ENCODE peak calls at places on chromosomes 2 and 18, in seven cellular contexts. D, Z, O, J, S, Y and M are unnamed samples.
A peak's percentile ranks its signal among the peaks of the same experiment; 100 is the strongest.

GRCh38 chr2:151543898-151544297 is 134.2 kb downstream of the RIF1 start:
- DNase-seq in D (no peak), Z (no peak), O (no peak), J (no peak), S (no peak), Y (no peak), M (no peak)

GRCh38 chr2:173290518-173290917 is 64.2 kb upstream of the CDCA7 start:
- DNase-seq in D (no peak), Z (no peak), O (no peak), J (no peak), S (no peak), Y (no peak), M (no peak)

GRCh38 chr2:221896505-221897151 is 324.5 kb upstream of the EPHA4 start:
- DNase-seq in D (no peak), Z (peak; percentile 42), O (no peak), J (peak; percentile 93), S (peak; percentile 57), Y (peak; percentile 19), M (no peak)

GRCh38 chr2:125858366-125858765 is 797.6 kb upstream of the GYPC start:
- DNase-seq in D (no peak), Z (no peak), O (no peak), J (no peak), S (no peak), Y (no peak), M (no peak)

GRCh38 chr2:76320716-76321115 is 610.0 kb upstream of the GCFC2 start:
- DNase-seq in D (no peak), Z (no peak), O (no peak), J (no peak), S (no peak), Y (no peak), M (no peak)

GRCh38 chr2:19617251-19617650 is 258.8 kb upstream of the OSR1 start:
- DNase-seq in D (no peak), Z (no peak), O (no peak), J (no peak), S (no peak), Y (no peak), M (no peak)

GRCh38 chr2:220162320-220162719 is 534.9 kb downstream of the SLC4A3 start:
- DNase-seq in D (no peak), Z (no peak), O (no peak), J (no peak), S (no peak), Y (no peak), M (no peak)

GRCh38 chr2:110662560-110662959 is 15.3 kb downstream of the BUB1 start:
- DNase-seq in D (no peak), Z (no peak), O (no peak), J (no peak), S (no peak), Y (no peak), M (no peak)

GRCh38 chr2:241852116-241852980 is 6.3 kb downstream of the PDCD1 start:
- DNase-seq in D (no peak), Z (no peak), O (no peak), J (no peak), S (no peak), Y (no peak), M (no peak)

GRCh38 chr2:215831296-215831913 is 181.9 kb downstream of the MREG start:
- DNase-seq in D (no peak), Z (peak; percentile 54), O (peak; percentile 40), J (peak; percentile 56), S (peak; percentile 66), Y (peak; percentile 28), M (no peak)

DNA sequence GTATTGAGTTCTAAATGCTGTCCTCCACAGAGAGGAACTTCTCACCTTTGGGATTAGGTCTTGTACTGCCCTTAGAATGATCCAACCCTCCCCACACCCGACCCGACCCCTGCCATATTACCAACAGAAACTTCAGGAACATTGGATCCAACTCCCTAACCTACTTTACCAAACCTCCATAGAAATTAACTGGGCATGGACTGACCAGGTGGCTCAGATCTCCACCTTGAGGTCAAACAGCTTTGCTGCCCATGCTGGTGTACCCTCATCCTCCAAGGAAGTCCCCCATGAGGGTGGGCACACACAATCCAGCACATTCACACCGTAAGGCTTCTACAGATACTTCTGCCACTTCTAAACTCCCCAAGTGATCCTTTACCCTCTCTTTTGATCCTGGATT is 21.5 kb downstream of the NFE2L2 start:
- DNase-seq in D (no peak), Z (no peak), O (no peak), J (no peak), S (no peak), Y (no peak), M (no peak)
- H3K4me1 ChIP-seq in D (peaks cover 12% of the 10 kb centered on the region), Z (peaks cover 93% of the 10 kb centered on the region), O (peaks cover 35% of the 10 kb centered on the region), J (peaks cover 58% of the 10 kb centered on the region), S (peaks cover 31% of the 10 kb centered on the region), Y (peaks cover 67% of the 10 kb centered on the region), M (peaks cover 99% of the 10 kb centered on the region)

GRCh38 chr18:58093311-58093790 is 49.3 kb downstream of the NEDD4L start:
- DNase-seq in D (no peak), Z (no peak), O (no peak), J (no peak), S (no peak), Y (no peak), M (no peak)

GRCh38 chr18:58087928-58088722 is 44.1 kb downstream of the NEDD4L start:
- DNase-seq in D (no peak), Z (no peak), O (no peak), J (no peak), S (no peak), Y (no peak), M (no peak)

GRCh38 chr18:58091099-58091611 is 47.1 kb downstream of the NEDD4L start:
- DNase-seq in D (no peak), Z (no peak), O (peak; percentile 6), J (no peak), S (no peak), Y (no peak), M (peak; percentile 67)

DNA sequence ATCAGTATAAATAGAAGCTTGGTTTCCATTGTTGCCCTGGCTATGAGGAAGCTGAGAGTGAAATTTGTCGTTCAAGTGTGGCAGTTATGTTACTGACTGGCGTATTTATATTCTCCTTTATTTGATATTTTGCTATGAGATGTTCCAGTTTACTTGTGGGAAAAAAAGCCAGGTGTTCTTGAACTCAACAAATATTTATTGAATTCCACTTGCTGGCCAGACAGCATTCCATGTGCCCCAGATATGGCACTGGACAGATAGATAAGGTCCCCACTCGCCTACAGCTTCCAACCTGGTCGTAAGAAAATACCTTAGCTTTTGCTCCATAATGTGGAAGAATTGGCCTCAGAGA is 44.7 kb downstream of the NEDD4L start:
- DNase-seq in D (no peak), Z (no peak), O (no peak), J (no peak), S (no peak), Y (no peak), M (no peak)
- H3K4me1 ChIP-seq in D (no peaks in the 10 kb centered on the region), Z (no peaks in the 10 kb centered on the region), O (no peaks in the 10 kb centered on the region), J (no peaks in the 10 kb centered on the region), S (no peaks in the 10 kb centered on the region), Y (peaks cover 7% of the 10 kb centered on the region), M (peaks cover 14% of the 10 kb centered on the region)

DNA sequence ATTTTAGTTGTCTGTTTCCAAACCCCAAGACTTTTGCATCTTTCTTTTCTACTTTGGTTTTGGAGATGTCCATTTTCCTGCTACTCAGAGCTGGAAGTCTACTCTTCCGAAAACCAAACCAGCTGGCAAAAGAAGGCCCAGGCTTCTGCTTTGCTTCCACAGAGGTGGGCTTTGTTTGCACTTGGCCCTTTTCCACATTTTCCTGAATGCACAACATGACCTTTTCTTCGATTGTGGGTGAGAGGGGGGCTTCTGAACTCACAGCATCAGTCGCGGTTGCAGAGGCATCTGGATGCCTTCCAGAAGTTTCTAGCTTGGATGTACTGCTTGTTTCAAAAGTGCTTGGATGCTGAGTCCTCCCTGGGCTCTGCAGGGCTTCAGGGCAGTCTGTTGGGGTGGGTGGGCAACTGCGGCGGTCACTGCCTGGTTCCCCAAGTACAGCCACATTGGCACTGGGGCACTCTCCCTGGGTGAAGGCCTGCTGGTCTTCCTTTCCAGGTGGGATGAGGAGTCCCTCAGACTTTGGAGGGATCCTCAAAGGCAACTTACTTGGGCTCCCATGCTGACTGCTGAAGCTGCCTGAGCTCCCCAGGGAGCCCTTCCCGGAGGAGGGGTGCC is 112.3 kb upstream of the LYPD1 start:
- DNase-seq in D (no peak), Z (no peak), O (no peak), J (no peak), S (no peak), Y (no peak), M (no peak)
- H3K4me1 ChIP-seq in D (no peaks in the 10 kb centered on the region), Z (no peaks in the 10 kb centered on the region), O (no peaks in the 10 kb centered on the region), J (no peaks in the 10 kb centered on the region), S (no peaks in the 10 kb centered on the region), Y (no peaks in the 10 kb centered on the region), M (no peaks in the 10 kb centered on the region)

GRCh38 chr2:73982140-73982617 is 2.5 kb upstream of the TET3 start:
- DNase-seq in D (no peak), Z (peak; percentile 58), O (no peak), J (peak; percentile 45), S (no peak), Y (peak; percentile 46), M (no peak)
- H3K4me1 ChIP-seq in D (no peaks in the 10 kb centered on the region), Z (peaks cover 43% of the 10 kb centered on the region), O (peaks cover 40% of the 10 kb centered on the region), J (peaks cover 31% of the 10 kb centered on the region), S (peaks cover 12% of the 10 kb centered on the region), Y (peaks cover 46% of the 10 kb centered on the region), M (peaks cover 48% of the 10 kb centered on the region)

GRCh38 chr2:48323146-48323545 is 206.8 kb upstream of the STON1 start:
- DNase-seq in D (no peak), Z (no peak), O (no peak), J (no peak), S (no peak), Y (no peak), M (no peak)

GRCh38 chr2:48334180-48334579 is 195.8 kb upstream of the STON1 start:
- DNase-seq in D (no peak), Z (no peak), O (no peak), J (no peak), S (no peak), Y (no peak), M (no peak)

GRCh38 chr2:48328972-48329723 is 200.8 kb upstream of the STON1 start:
- DNase-seq in D (no peak), Z (no peak), O (no peak), J (no peak), S (no peak), Y (no peak), M (no peak)

GRCh38 chr2:48332286-48332685 is 197.7 kb upstream of the STON1 start:
- DNase-seq in D (no peak), Z (no peak), O (peak; percentile 56), J (no peak), S (no peak), Y (no peak), M (peak; percentile 90)

GRCh38 chr2:48328159-48328816 is 201.7 kb upstream of the STON1 start:
- DNase-seq in D (no peak), Z (no peak), O (no peak), J (no peak), S (no peak), Y (no peak), M (no peak)
- H3K4me1 ChIP-seq in D (no peaks in the 10 kb centered on the region), Z (peaks cover 45% of the 10 kb centered on the region), O (peaks cover 54% of the 10 kb centered on the region), J (no peaks in the 10 kb centered on the region), S (peaks cover 2% of the 10 kb centered on the region), Y (no peaks in the 10 kb centered on the region), M (peaks cover 77% of the 10 kb centered on the region)

GRCh38 chr2:230758566-230759480 is 46.2 kb downstream of the CAB39 start:
- DNase-seq in D (no peak), Z (no peak), O (no peak), J (peak; percentile 92), S (no peak), Y (no peak), M (no peak)
- H3K4me1 ChIP-seq in D (no peaks in the 10 kb centered on the region), Z (peaks cover 43% of the 10 kb centered on the region), O (no peaks in the 10 kb centered on the region), J (peaks cover 25% of the 10 kb centered on the region), S (peaks cover 6% of the 10 kb centered on the region), Y (peaks cover 38% of the 10 kb centered on the region), M (no peaks in the 10 kb centered on the region)

GRCh38 chr2:62205554-62205953 is 9.6 kb downstream of the B3GNT2 start:
- DNase-seq in D (no peak), Z (no peak), O (no peak), J (no peak), S (no peak), Y (no peak), M (no peak)
- H3K4me1 ChIP-seq in D (no peaks in the 10 kb centered on the region), Z (no peaks in the 10 kb centered on the region), O (peaks cover 38% of the 10 kb centered on the region), J (no peaks in the 10 kb centered on the region), S (peaks cover 22% of the 10 kb centered on the region), Y (peaks cover 10% of the 10 kb centered on the region), M (peaks cover 5% of the 10 kb centered on the region)